ENCODE peak calls at places on chromosomes 6 and 20, in seven cellular contexts. V is heart right ventricle; R is DND-41; A is psoas muscle; E is right atrium auricular region; W is CD4-positive, alpha-beta memory T cell; U is AG04450. S is an unnamed sample. For H3K9me3, the result is how much of the 10 kb centered on the place peaks cover.

GRCh38 chr6:40356242-40356910 is 230.8 kb downstream of the LRFN2 start:
- DNase-seq in W (no peak), E (peak), R (peak), V (no peak), U (no peak), A (no peak), S (no peak)

GRCh38 chr20:52457826-52458225 is 266.2 kb upstream of the ZFP64 start:
- DNase-seq in V (no peak), W (no peak), U (no peak), E (no peak), A (no peak), R (no peak), S (no peak)

GRCh38 chr6:42702200-42702599 is 20.2 kb downstream of the PRPH2 start:
- DNase-seq in E (no peak), U (no peak), R (no peak), A (no peak), V (no peak), W (no peak), S (no peak)

GRCh38 chr6:14728396-14729024 is 517.4 kb upstream of the JARID2 start:
- DNase-seq in W (no peak), U (no peak), R (no peak), A (peak), E (peak), V (no peak), S (no peak)

GRCh38 chr20:1894471-1894950 is 696 bp upstream of the SIRPA start:
- DNase-seq in E (no peak), W (no peak), V (peak), U (no peak), A (peak), R (peak), S (no peak)

GRCh38 chr6:157054531-157054979 is 268.8 kb downstream of the TMEM242 start:
- DNase-seq in R (peak), U (no peak), W (peak), V (no peak), A (no peak), E (no peak), S (no peak)

GRCh38 chr6:110814488-110815259 is 595 bp downstream of the CDK19 start:
- DNase-seq in A (peak), U (no peak), W (peak), R (peak), E (no peak), V (peak), S (peak)

GRCh38 chr6:138544521-138544920 is 45.2 kb upstream of the NHSL1 start:
- DNase-seq in U (no peak), A (no peak), V (no peak), W (no peak), E (no peak), R (no peak), S (no peak)

GRCh38 chr6:97068211-97068610 is 143.7 kb downstream of the KLHL32 start:
- DNase-seq in V (no peak), R (no peak), U (peak), A (no peak), E (no peak), W (peak), S (no peak)

GRCh38 chr6:48611332-48611731 is 500.3 kb upstream of the PTCHD4 start:
- DNase-seq in V (no peak), A (no peak), U (peak), W (no peak), E (no peak), R (no peak), S (no peak)

DNA sequence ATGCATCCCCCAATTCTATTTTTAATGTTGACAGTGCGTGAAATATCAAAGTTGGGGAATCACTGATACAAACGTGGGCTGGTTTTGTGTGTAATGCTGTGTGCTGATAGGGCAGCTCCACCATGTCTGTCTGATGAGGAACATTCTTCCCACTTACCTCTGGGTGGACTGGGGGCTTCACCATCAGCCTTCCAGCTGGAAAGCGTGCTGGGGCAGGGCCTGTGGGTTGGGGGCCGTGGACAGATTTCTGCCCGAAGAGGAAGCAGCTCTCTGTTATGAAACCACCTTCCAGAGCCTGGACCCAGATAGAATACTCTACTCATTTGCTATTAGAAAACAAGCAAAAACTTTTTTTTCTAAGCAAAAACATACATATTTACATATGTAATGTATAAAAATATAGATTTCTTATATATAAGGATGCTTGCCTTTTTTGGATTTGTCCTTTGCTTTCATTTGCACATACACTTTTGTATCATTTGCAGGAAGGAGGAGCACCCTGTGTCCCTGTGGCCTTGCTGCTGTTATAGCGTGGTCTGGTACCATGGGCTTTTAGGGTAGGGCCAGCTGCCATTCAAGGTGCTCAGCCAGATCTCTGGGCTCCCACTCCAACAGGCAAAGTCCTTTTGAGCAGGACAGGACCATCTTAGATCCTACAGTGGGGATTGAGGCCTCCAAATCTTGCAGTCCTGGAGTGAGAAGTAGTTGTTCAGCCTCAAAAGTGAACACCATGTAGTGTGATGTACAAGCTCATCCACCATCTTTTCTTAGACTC is 48.1 kb downstream of the DUSP22 start:
- DNase-seq in E (no peak), R (no peak), A (peak), W (no peak), U (no peak), V (no peak), S (no peak)
- H3K9me3 ChIP-seq in E (under half), R (under half), A (under half), W (under half), U (half or more), V (under half), S (under half)

GRCh38 chr6:86526238-86526637 is 411.1 kb upstream of the HTR1E start:
- DNase-seq in R (no peak), A (no peak), U (no peak), W (no peak), V (no peak), E (no peak), S (no peak)
- H3K9me3 ChIP-seq in R (under half), A (under half), U (under half), W (under half), V (under half), E (under half), S (under half)

DNA sequence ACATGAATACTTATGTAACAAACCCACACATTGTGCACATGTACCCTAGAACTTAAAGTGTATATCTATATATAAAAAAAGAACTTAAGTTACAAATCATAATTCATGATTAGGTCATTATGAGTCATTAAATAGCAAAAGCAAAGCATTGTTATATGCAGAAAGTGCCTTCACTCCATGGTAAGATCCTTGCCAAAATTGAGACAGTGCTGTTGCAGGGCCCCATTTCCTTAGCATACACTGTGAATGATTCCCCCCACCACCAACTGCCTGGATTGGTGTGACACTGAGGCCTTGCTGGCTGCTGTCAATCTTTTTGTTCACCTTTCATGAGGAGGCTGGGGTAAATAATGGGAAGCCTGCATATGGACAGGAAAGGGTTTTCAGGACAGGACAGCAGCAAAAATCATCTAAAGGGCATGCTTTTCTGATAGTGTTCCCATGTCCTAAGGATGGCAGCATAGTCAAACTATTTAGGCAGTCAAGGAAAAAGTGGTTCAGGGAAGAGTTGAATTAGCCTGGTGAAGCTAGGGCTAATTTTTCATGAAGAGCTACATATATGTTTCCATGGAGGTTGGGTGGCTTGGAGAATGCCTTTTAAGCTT is 188.2 kb upstream of the ASCC3 start:
- DNase-seq in A (no peak), U (no peak), E (no peak), V (no peak), R (no peak), W (no peak), S (no peak)
- H3K9me3 ChIP-seq in A (under half), U (under half), E (under half), V (under half), R (under half), W (under half), S (under half)

GRCh38 chr6:27280540-27281000 is 31.5 kb downstream of the POM121L2 start:
- DNase-seq in V (no peak), A (no peak), U (no peak), E (no peak), W (no peak), R (no peak), S (no peak)

GRCh38 chr6:27281569-27281968 is 30.5 kb downstream of the POM121L2 start:
- DNase-seq in V (no peak), W (no peak), U (no peak), A (no peak), R (no peak), E (no peak), S (no peak)

GRCh38 chr6:27280064-27280539 is 32.0 kb downstream of the POM121L2 start:
- DNase-seq in W (no peak), R (no peak), U (peak), A (no peak), E (no peak), V (no peak), S (no peak)

GRCh38 chr6:27281105-27281539 is 31.0 kb downstream of the POM121L2 start:
- DNase-seq in V (no peak), E (no peak), A (no peak), W (no peak), R (no peak), U (no peak), S (no peak)

DNA sequence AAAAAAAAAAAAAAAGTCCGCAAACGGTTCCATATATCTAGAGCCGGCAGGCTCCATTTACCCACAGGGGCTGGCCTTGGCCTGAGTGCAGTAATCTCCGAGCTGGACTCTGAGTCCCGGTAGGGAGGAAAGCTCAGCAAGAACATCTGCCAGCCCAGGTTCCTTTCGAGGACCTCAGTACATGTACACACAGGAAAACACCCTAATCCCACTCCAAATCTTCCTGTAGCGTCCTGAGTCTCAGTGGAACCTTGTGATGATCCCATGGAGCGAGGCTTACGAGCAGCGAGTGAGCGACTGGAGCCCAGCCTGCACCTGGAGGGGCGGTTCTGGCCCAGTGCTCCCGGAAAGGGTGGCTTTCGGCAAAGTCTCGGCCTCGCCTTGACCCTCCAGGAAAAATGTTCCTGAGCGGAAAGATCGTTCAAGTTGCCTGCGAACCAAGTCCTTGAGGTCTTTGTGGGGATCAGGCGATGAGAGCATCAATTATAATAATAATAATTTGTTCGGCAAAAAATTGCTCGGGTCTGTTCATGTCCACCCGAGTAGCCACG is 32.1 kb downstream of the PRSS16 start:
- DNase-seq in A (no peak), W (no peak), V (no peak), R (no peak), U (no peak), E (no peak), S (no peak)
- H3K9me3 ChIP-seq in A (under half), W (under half), V (under half), R (under half), U (under half), E (under half), S (under half)

GRCh38 chr20:30484009-30484748 is 773.3 kb upstream of the DEFB115 start:
- DNase-seq in W (no peak), U (no peak), A (no peak), R (no peak), V (no peak), E (no peak), S (no peak)
- H3K9me3 ChIP-seq in W (under half), U (half or more), A (under half), R (under half), V (under half), E (under half), S (under half)

GRCh38 chr6:148653138-148653776 is 93.6 kb upstream of the UST start:
- DNase-seq in A (no peak), V (no peak), W (no peak), E (no peak), R (no peak), U (no peak), S (no peak)

GRCh38 chr6:148648754-148649453 is 97.9 kb upstream of the UST start:
- DNase-seq in E (no peak), W (no peak), R (no peak), U (no peak), A (no peak), V (no peak), S (no peak)

GRCh38 chr6:148649454-148649963 is 97.3 kb upstream of the UST start:
- DNase-seq in R (no peak), U (no peak), A (no peak), V (no peak), E (no peak), W (no peak), S (no peak)

DNA sequence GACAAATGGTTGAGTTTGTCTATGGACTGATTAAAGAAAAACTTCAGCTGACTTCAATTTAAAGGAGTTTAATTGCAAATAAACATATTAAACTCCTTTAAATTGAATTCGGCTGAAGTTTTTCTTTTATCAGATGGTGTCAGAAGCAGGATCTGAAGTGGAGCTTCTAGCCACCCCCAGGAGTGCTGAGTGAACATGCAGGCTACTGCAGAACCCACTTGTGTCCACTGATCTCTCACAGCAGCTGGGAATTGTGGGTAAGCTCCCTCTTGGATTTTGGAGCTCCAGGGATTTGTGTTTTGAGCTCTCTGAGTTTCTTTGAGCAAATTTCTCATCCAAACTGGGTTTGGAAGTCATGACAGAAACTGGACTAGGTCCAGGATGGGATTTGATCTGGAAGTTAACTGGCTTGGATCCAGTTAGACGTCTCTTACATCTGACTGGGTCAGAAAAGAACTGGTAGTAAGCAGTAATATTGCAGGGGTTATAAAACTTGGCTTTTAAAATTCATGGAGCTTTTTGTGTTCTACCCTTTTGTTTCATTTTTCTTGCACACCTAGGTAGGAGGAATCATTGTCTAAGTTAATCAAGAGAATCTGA is 95.8 kb upstream of the UST start:
- DNase-seq in U (no peak), A (no peak), R (no peak), W (no peak), E (no peak), V (no peak), S (no peak)
- H3K9me3 ChIP-seq in U (under half), A (under half), R (under half), W (under half), E (under half), V (under half), S (under half)

DNA sequence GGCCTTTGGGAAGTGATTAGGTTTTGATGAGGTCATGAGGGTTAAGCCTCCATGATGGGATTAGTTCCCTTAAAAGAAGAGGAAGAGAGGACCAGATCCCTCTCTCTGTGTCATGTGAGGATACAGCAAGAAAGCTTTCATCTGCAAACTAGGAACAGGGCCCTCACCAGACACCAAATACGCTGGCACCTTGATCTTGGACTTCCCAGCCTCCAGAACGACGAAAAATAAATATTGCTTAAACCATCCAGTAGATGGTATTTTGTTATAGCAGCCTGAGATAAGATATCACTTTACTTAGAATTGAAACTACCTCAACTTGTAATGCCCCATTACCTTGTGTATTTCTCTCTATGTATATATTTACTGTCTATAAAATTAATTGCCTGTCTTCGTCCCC is 65.4 kb upstream of the NNAT start:
- DNase-seq in R (no peak), U (no peak), A (no peak), V (no peak), E (no peak), W (no peak), S (no peak)
- H3K9me3 ChIP-seq in R (under half), U (under half), A (under half), V (half or more), E (under half), W (under half), S (under half)

DNA sequence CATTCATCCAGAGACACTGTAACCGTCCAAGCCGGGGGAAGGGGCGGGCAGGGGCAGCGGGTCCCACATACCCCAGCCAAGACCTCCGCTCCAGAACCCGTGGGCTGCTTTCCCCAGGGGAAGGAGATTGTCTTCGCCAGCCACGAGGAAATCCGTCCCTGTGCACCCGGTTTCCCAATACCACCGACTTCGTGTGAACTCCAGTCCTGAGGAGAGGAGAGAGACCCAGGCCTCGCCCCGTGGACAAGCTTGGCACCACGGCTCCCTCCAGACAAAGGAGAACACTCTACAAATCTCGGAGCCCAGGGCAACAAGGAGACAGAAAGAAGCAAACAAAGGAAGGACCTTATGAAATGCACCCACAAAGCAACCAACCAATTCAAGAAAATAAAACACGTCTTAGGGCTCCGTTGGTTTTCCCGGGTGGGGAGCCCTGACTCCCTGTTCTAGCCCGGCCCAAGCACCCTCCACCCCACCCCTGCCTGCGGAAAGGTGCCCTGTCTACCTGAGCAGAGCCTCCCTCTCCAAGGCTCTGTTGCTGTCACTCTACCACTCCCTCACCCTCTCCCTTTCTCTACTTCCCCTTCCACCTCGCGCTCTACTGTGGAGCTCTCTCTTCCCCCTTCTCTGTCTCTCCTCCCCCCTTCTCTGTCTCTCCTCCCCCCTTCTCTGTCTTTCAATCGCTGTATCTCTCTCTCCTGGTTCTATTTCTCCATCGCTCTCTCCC is 1382.8 kb upstream of the DEFB115 start:
- DNase-seq in R (no peak), A (no peak), V (no peak), W (no peak), U (no peak), E (no peak), S (no peak)
- H3K9me3 ChIP-seq in R (under half), A (under half), V (under half), W (under half), U (half or more), E (under half), S (under half)

DNA sequence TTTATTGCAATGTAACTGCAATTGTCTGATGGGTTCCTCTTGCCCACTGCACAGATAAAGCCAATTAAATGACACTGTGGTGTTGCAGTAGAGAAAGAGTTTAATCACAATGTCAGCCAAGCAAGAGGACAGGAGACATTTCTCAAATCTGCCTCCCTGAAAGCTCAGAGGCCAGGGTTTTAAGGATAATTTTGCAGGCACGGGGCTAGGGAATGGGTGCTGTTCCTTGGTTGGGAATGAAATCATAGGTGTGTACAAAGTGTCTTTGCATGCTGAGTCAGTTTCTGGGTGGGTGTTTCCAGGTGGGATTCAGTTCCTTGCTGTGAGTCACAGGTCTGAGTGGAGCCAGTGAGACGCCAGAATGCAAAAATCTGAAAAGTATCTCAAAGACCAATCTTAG is 271.4 kb downstream of the DOK5 start:
- DNase-seq in A (no peak), R (no peak), V (no peak), E (no peak), U (no peak), W (no peak), S (no peak)
- H3K9me3 ChIP-seq in A (under half), R (under half), V (under half), E (under half), U (under half), W (under half), S (under half)

S was measured in T-helper 17 cell.